ENCODE peak calls at places on chromosomes 3 and 15, in four cellular contexts. One of them, this sample, is unnamed.

GRCh38 chr3:150319900-150320299 is 88.2 kb upstream of the TSC22D2 start:
- DNase-seq in kidney epithelial cell: peak
- DNase-seq in natural killer cell: no peak
- DNase-seq in cardiac muscle cell: peak
- DNase-seq in this sample: no peak

GRCh38 chr15:28114721-28115622 is 15.9 kb upstream of the OCA2 start:
- DNase-seq in kidney epithelial cell: no peak
- DNase-seq in natural killer cell: no peak
- DNase-seq in cardiac muscle cell: peak
- DNase-seq in this sample: no peak

GRCh38 chr15:77584201-77584600 is 48.5 kb downstream of the LINGO1 start:
- DNase-seq in kidney epithelial cell: no peak
- DNase-seq in natural killer cell: no peak
- DNase-seq in cardiac muscle cell: no peak
- DNase-seq in this sample: no peak

GRCh38 chr3:111472556-111472955 is 69.4 kb upstream of the CD96 start:
- DNase-seq in kidney epithelial cell: no peak
- DNase-seq in natural killer cell: no peak
- DNase-seq in cardiac muscle cell: no peak
- DNase-seq in this sample: no peak

GRCh38 chr3:49674491-49674983 is 386 bp downstream of the APEH start:
- DNase-seq in natural killer cell: no peak
- DNase-seq in cardiac muscle cell: peak
- DNase-seq in kidney epithelial cell: no peak
- DNase-seq in this sample: no peak

GRCh38 chr3:8094415-8094814 is 407.2 kb upstream of the LMCD1 start:
- DNase-seq in natural killer cell: no peak
- DNase-seq in kidney epithelial cell: no peak
- DNase-seq in cardiac muscle cell: no peak
- DNase-seq in this sample: no peak

GRCh38 chr15:27165590-27165989 is 194.6 kb downstream of the GABRG3 start:
- DNase-seq in kidney epithelial cell: no peak
- DNase-seq in cardiac muscle cell: no peak
- DNase-seq in natural killer cell: no peak
- DNase-seq in this sample: no peak

GRCh38 chr3:20280257-20280656 is 94.3 kb upstream of the SGO1 start:
- DNase-seq in kidney epithelial cell: no peak
- DNase-seq in natural killer cell: no peak
- DNase-seq in cardiac muscle cell: no peak
- DNase-seq in this sample: no peak

GRCh38 chr3:138210528-138210927 is 23.4 kb downstream of the ARMC8 start:
- DNase-seq in kidney epithelial cell: no peak
- DNase-seq in cardiac muscle cell: no peak
- DNase-seq in natural killer cell: no peak
- DNase-seq in this sample: no peak

GRCh38 chr3:123632161-123632655 is 47.4 kb upstream of the HACD2 start:
- DNase-seq in natural killer cell: no peak
- DNase-seq in kidney epithelial cell: no peak
- DNase-seq in cardiac muscle cell: peak
- DNase-seq in this sample: no peak

GRCh38 chr3:50570508-50571279 is 1.4 kb downstream of the HEMK1 start:
- DNase-seq in natural killer cell: no peak
- DNase-seq in kidney epithelial cell: no peak
- DNase-seq in cardiac muscle cell: no peak
- DNase-seq in this sample: no peak

GRCh38 chr3:138921316-138922292 is 25.3 kb downstream of the FOXL2 start:
- DNase-seq in natural killer cell: no peak
- DNase-seq in cardiac muscle cell: peak
- DNase-seq in kidney epithelial cell: peak
- DNase-seq in this sample: no peak

GRCh38 chr3:174147798-174148197 is 711.3 kb upstream of the NAALADL2 start:
- DNase-seq in natural killer cell: no peak
- DNase-seq in kidney epithelial cell: no peak
- DNase-seq in cardiac muscle cell: no peak
- DNase-seq in this sample: no peak

GRCh38 chr15:52496776-52497470 is 31.8 kb downstream of the MYO5A start:
- DNase-seq in natural killer cell: no peak
- DNase-seq in kidney epithelial cell: peak
- DNase-seq in cardiac muscle cell: no peak
- DNase-seq in this sample: no peak

GRCh38 chr3:183539821-183540220 is 15.7 kb downstream of the KLHL6 start:
- DNase-seq in natural killer cell: no peak
- DNase-seq in cardiac muscle cell: peak
- DNase-seq in kidney epithelial cell: no peak
- DNase-seq in this sample: no peak

GRCh38 chr15:74182131-74182530 is 8.6 kb downstream of the ISLR start:
- DNase-seq in natural killer cell: no peak
- DNase-seq in kidney epithelial cell: no peak
- DNase-seq in cardiac muscle cell: no peak
- DNase-seq in this sample: no peak

GRCh38 chr3:149489060-149489690 is 14.7 kb downstream of the TM4SF4 start:
- DNase-seq in natural killer cell: no peak
- DNase-seq in cardiac muscle cell: peak
- DNase-seq in kidney epithelial cell: no peak
- DNase-seq in this sample: no peak

GRCh38 chr15:98647774-98648653 is at the start of gene IGF1R:
- DNase-seq in natural killer cell: peak
- DNase-seq in cardiac muscle cell: peak
- DNase-seq in kidney epithelial cell: no peak
- DNase-seq in this sample: peak

GRCh38 chr15:68871507-68871906 is 50.8 kb upstream of the ANP32A start:
- DNase-seq in natural killer cell: no peak
- DNase-seq in kidney epithelial cell: no peak
- DNase-seq in cardiac muscle cell: no peak
- DNase-seq in this sample: no peak

GRCh38 chr3:140219923-140220452 is 285.0 kb downstream of the CLSTN2 start:
- DNase-seq in cardiac muscle cell: no peak
- DNase-seq in kidney epithelial cell: no peak
- DNase-seq in natural killer cell: no peak
- DNase-seq in this sample: no peak

GRCh38 chr15:66852064-66852905 is 150.2 kb downstream of the SMAD6 start:
- DNase-seq in cardiac muscle cell: no peak
- DNase-seq in kidney epithelial cell: no peak
- DNase-seq in natural killer cell: no peak
- DNase-seq in this sample: no peak

GRCh38 chr15:35362195-35362829 is 183.7 kb downstream of the DPH6 start:
- DNase-seq in cardiac muscle cell: peak
- DNase-seq in kidney epithelial cell: no peak
- DNase-seq in natural killer cell: no peak
- DNase-seq in this sample: no peak

GRCh38 chr15:67803996-67804843 is 21.1 kb upstream of the SKOR1 start:
- DNase-seq in natural killer cell: no peak
- DNase-seq in cardiac muscle cell: no peak
- DNase-seq in kidney epithelial cell: no peak
- DNase-seq in this sample: no peak

GRCh38 chr3:192727032-192727847 is at the start of gene FGF12:
- DNase-seq in kidney epithelial cell: peak
- DNase-seq in natural killer cell: no peak
- DNase-seq in cardiac muscle cell: peak
- DNase-seq in this sample: peak

GRCh38 chr15:51516291-51516690 is 106.3 kb downstream of the DMXL2 start:
- DNase-seq in cardiac muscle cell: no peak
- DNase-seq in natural killer cell: no peak
- DNase-seq in kidney epithelial cell: no peak
- DNase-seq in this sample: no peak

GRCh38 chr3:50542177-50543034 is 25.1 kb downstream of the C3orf18 start:
- DNase-seq in cardiac muscle cell: peak
- DNase-seq in natural killer cell: peak
- DNase-seq in kidney epithelial cell: no peak
- DNase-seq in this sample: peak

GRCh38 chr15:81190922-81191507 is 5.7 kb upstream of the IL16 start:
- DNase-seq in natural killer cell: no peak
- DNase-seq in cardiac muscle cell: no peak
- DNase-seq in kidney epithelial cell: no peak
- DNase-seq in this sample: no peak

GRCh38 chr3:48919215-48920138 is 835 bp downstream of the ARIH2 start:
- DNase-seq in kidney epithelial cell: peak
- DNase-seq in natural killer cell: peak
- DNase-seq in cardiac muscle cell: peak
- DNase-seq in this sample: no peak

GRCh38 chr3:10365791-10366190 is 44.9 kb upstream of the SEC13 start:
- DNase-seq in natural killer cell: no peak
- DNase-seq in kidney epithelial cell: no peak
- DNase-seq in cardiac muscle cell: no peak
- DNase-seq in this sample: no peak

GRCh38 chr15:84947947-84948830 is 33.5 kb upstream of the PDE8A start:
- DNase-seq in kidney epithelial cell: no peak
- DNase-seq in natural killer cell: no peak
- DNase-seq in cardiac muscle cell: peak
- DNase-seq in this sample: no peak

GRCh38 chr15:40845511-40846284 is 1.9 kb downstream of the SPINT1 start:
- DNase-seq in kidney epithelial cell: peak
- DNase-seq in cardiac muscle cell: no peak
- DNase-seq in natural killer cell: no peak
- DNase-seq in this sample: no peak

GRCh38 chr3:186418601-186419238 is 56.7 kb upstream of the DGKG start:
- DNase-seq in cardiac muscle cell: no peak
- DNase-seq in kidney epithelial cell: no peak
- DNase-seq in natural killer cell: no peak
- DNase-seq in this sample: no peak

GRCh38 chr3:195102609-195103467 is 168.1 kb downstream of the XXYLT1 start:
- DNase-seq in natural killer cell: no peak
- DNase-seq in cardiac muscle cell: peak
- DNase-seq in kidney epithelial cell: no peak
- DNase-seq in this sample: no peak

GRCh38 chr3:146222204-146223046 is 28.5 kb downstream of the PLSCR4 start:
- DNase-seq in natural killer cell: no peak
- DNase-seq in cardiac muscle cell: peak
- DNase-seq in kidney epithelial cell: no peak
- DNase-seq in this sample: no peak

GRCh38 chr15:29750754-29751153 is 71.5 kb downstream of the TJP1 start:
- DNase-seq in kidney epithelial cell: no peak
- DNase-seq in natural killer cell: no peak
- DNase-seq in cardiac muscle cell: peak
- DNase-seq in this sample: no peak

GRCh38 chr15:29749365-29750086 is 72.7 kb downstream of the TJP1 start:
- DNase-seq in natural killer cell: no peak
- DNase-seq in cardiac muscle cell: no peak
- DNase-seq in kidney epithelial cell: no peak
- DNase-seq in this sample: no peak

GRCh38 chr15:29747837-29748417 is 74.3 kb downstream of the TJP1 start:
- DNase-seq in cardiac muscle cell: peak
- DNase-seq in natural killer cell: no peak
- DNase-seq in kidney epithelial cell: no peak
- DNase-seq in this sample: no peak
- TF ChIP-seq CTCF in cardiac muscle cell: peak
- TF ChIP-seq CTCF in natural killer cell: no peak
- TF ChIP-seq CTCF in kidney epithelial cell: peak
- TF ChIP-seq CTCF in this sample: peak

GRCh38 chr3:87503901-87504498 is 227.6 kb upstream of the POU1F1 start:
- DNase-seq in cardiac muscle cell: peak
- DNase-seq in natural killer cell: no peak
- DNase-seq in kidney epithelial cell: peak
- DNase-seq in this sample: peak
- TF ChIP-seq CTCF in cardiac muscle cell: peak
- TF ChIP-seq CTCF in natural killer cell: no peak
- TF ChIP-seq CTCF in kidney epithelial cell: peak
- TF ChIP-seq CTCF in this sample: peak

GRCh38 chr15:79184465-79184892 is 93.9 kb upstream of the RASGRF1 start:
- DNase-seq in natural killer cell: peak
- DNase-seq in cardiac muscle cell: peak
- DNase-seq in kidney epithelial cell: no peak
- DNase-seq in this sample: peak

GRCh38 chr15:79179597-79179996 is 89.0 kb upstream of the RASGRF1 start:
- DNase-seq in kidney epithelial cell: no peak
- DNase-seq in cardiac muscle cell: no peak
- DNase-seq in natural killer cell: no peak
- DNase-seq in this sample: no peak

GRCh38 chr15:79186616-79187015 is 95.9 kb upstream of the ANKRD34C start:
- DNase-seq in kidney epithelial cell: no peak
- DNase-seq in natural killer cell: no peak
- DNase-seq in cardiac muscle cell: no peak
- DNase-seq in this sample: no peak

GRCh38 chr15:79180318-79180717 is 89.7 kb upstream of the RASGRF1 start:
- DNase-seq in natural killer cell: no peak
- DNase-seq in cardiac muscle cell: no peak
- DNase-seq in kidney epithelial cell: no peak
- DNase-seq in this sample: no peak

GRCh38 chr15:79185199-79185598 is 94.6 kb upstream of the RASGRF1 start:
- DNase-seq in cardiac muscle cell: no peak
- DNase-seq in natural killer cell: no peak
- DNase-seq in kidney epithelial cell: no peak
- DNase-seq in this sample: peak
- TF ChIP-seq CTCF in cardiac muscle cell: peak
- TF ChIP-seq CTCF in natural killer cell: no peak
- TF ChIP-seq CTCF in kidney epithelial cell: peak
- TF ChIP-seq CTCF in this sample: peak

GRCh38 chr3:154979327-154979726 is 100.8 kb upstream of the MME start:
- DNase-seq in natural killer cell: no peak
- DNase-seq in kidney epithelial cell: no peak
- DNase-seq in cardiac muscle cell: no peak
- DNase-seq in this sample: no peak
- TF ChIP-seq CTCF in natural killer cell: no peak
- TF ChIP-seq CTCF in kidney epithelial cell: no peak
- TF ChIP-seq CTCF in cardiac muscle cell: no peak
- TF ChIP-seq CTCF in this sample: no peak

GRCh38 chr15:92411256-92411655 is 17.6 kb downstream of the ST8SIA2 start:
- DNase-seq in natural killer cell: no peak
- DNase-seq in cardiac muscle cell: no peak
- DNase-seq in kidney epithelial cell: no peak
- DNase-seq in this sample: no peak

GRCh38 chr15:92410544-92410943 is 16.9 kb downstream of the ST8SIA2 start:
- DNase-seq in kidney epithelial cell: no peak
- DNase-seq in natural killer cell: no peak
- DNase-seq in cardiac muscle cell: no peak
- DNase-seq in this sample: no peak

GRCh38 chr15:92415639-92416297 is 22.1 kb downstream of the ST8SIA2 start:
- DNase-seq in kidney epithelial cell: no peak
- DNase-seq in natural killer cell: no peak
- DNase-seq in cardiac muscle cell: no peak
- DNase-seq in this sample: no peak

GRCh38 chr15:92416557-92416956 is 22.9 kb downstream of the ST8SIA2 start:
- DNase-seq in natural killer cell: no peak
- DNase-seq in kidney epithelial cell: no peak
- DNase-seq in cardiac muscle cell: no peak
- DNase-seq in this sample: no peak

DNA sequence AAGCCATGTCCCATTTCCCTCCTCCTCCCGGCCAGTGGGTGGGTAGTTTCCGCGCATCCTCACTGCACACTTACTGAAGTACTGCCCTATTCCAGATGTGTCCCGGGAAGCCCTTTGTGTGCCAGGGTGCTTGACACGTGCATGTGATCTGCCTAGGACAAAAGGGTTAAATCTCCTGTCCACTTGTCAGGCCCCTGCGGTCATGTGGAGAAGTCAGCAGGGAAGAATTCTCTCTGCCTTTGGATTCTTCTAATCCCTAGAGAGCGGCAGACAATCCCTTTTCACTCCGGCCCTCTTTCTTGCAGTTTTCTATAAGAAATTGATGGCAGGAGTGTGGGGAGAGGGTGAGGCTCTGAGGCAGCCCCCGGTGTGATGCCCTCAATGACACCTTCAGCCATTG is 19.8 kb downstream of the ST8SIA2 start:
- DNase-seq in kidney epithelial cell: no peak
- DNase-seq in cardiac muscle cell: no peak
- DNase-seq in natural killer cell: no peak
- DNase-seq in this sample: no peak
- TF ChIP-seq CTCF in kidney epithelial cell: no peak
- TF ChIP-seq CTCF in cardiac muscle cell: no peak
- TF ChIP-seq CTCF in natural killer cell: no peak
- TF ChIP-seq CTCF in this sample: no peak

GRCh38 chr3:160951677-160952487 is 153.3 kb downstream of the B3GALNT1 start:
- DNase-seq in kidney epithelial cell: no peak
- DNase-seq in natural killer cell: no peak
- DNase-seq in cardiac muscle cell: no peak
- DNase-seq in this sample: no peak
- TF ChIP-seq CTCF in kidney epithelial cell: no peak
- TF ChIP-seq CTCF in natural killer cell: no peak
- TF ChIP-seq CTCF in cardiac muscle cell: no peak
- TF ChIP-seq CTCF in this sample: no peak

This sample was measured in neural crest cell.